ENCODE peak calls at places on chromosomes 6 and 20, in eight cellular contexts. One of them, this sample, is unnamed.

GRCh38 chr6:788058-788457 is 95.1 kb upstream of the EXOC2 start:
- DNase-seq in body of pancreas: no peak
- DNase-seq in gastrocnemius medialis: no peak
- DNase-seq in K562: no peak
- DNase-seq in heart left ventricle: no peak
- DNase-seq in lower leg skin: no peak
- DNase-seq in A549: no peak
- DNase-seq in adrenal gland: no peak
- DNase-seq in this sample: no peak

GRCh38 chr20:35394271-35394670 is 17.5 kb downstream of the UQCC1 start:
- DNase-seq in body of pancreas: no peak
- DNase-seq in gastrocnemius medialis: no peak
- DNase-seq in K562: no peak
- DNase-seq in heart left ventricle: no peak
- DNase-seq in lower leg skin: no peak
- DNase-seq in A549: no peak
- DNase-seq in adrenal gland: no peak
- DNase-seq in this sample: no peak

GRCh38 chr20:48064929-48065328 is 279.6 kb upstream of the SULF2 start:
- DNase-seq in body of pancreas: no peak
- DNase-seq in gastrocnemius medialis: no peak
- DNase-seq in K562: no peak
- DNase-seq in heart left ventricle: no peak
- DNase-seq in lower leg skin: no peak
- DNase-seq in A549: no peak
- DNase-seq in adrenal gland: no peak
- DNase-seq in this sample: no peak

GRCh38 chr6:37077459-37078296 is 72.2 kb downstream of the FGD2 start:
- DNase-seq in body of pancreas: peak
- DNase-seq in gastrocnemius medialis: peak
- DNase-seq in K562: no peak
- DNase-seq in heart left ventricle: peak
- DNase-seq in lower leg skin: peak
- DNase-seq in A549: no peak
- DNase-seq in adrenal gland: peak
- DNase-seq in this sample: no peak

GRCh38 chr6:37906121-37906520 is 86.6 kb downstream of the ZFAND3 start:
- DNase-seq in body of pancreas: no peak
- DNase-seq in gastrocnemius medialis: no peak
- DNase-seq in K562: no peak
- DNase-seq in heart left ventricle: no peak
- DNase-seq in lower leg skin: no peak
- DNase-seq in A549: no peak
- DNase-seq in adrenal gland: no peak
- DNase-seq in this sample: no peak

GRCh38 chr6:88609973-88610372 is 353.4 kb downstream of the RNGTT start:
- DNase-seq in body of pancreas: no peak
- DNase-seq in gastrocnemius medialis: no peak
- DNase-seq in K562: no peak
- DNase-seq in heart left ventricle: no peak
- DNase-seq in lower leg skin: no peak
- DNase-seq in A549: no peak
- DNase-seq in adrenal gland: no peak
- DNase-seq in this sample: no peak

GRCh38 chr6:44076366-44077200 is 50.7 kb downstream of the MRPL14 start:
- DNase-seq in body of pancreas: peak
- DNase-seq in gastrocnemius medialis: peak
- DNase-seq in K562: peak
- DNase-seq in heart left ventricle: peak
- DNase-seq in lower leg skin: no peak
- DNase-seq in A549: no peak
- DNase-seq in adrenal gland: no peak
- DNase-seq in this sample: no peak

GRCh38 chr20:35901678-35902544 is 52.4 kb downstream of the SCAND1 start:
- DNase-seq in body of pancreas: no peak
- DNase-seq in gastrocnemius medialis: no peak
- DNase-seq in K562: peak
- DNase-seq in heart left ventricle: no peak
- DNase-seq in lower leg skin: no peak
- DNase-seq in A549: peak
- DNase-seq in adrenal gland: peak
- DNase-seq in this sample: no peak

GRCh38 chr20:62198496-62198895 is 15.7 kb downstream of the MTG2 start:
- DNase-seq in body of pancreas: no peak
- DNase-seq in gastrocnemius medialis: no peak
- DNase-seq in K562: no peak
- DNase-seq in heart left ventricle: no peak
- DNase-seq in lower leg skin: no peak
- DNase-seq in A549: no peak
- DNase-seq in adrenal gland: no peak
- DNase-seq in this sample: no peak

GRCh38 chr6:111673086-111673485 is 67.4 kb upstream of the TRAF3IP2 start:
- DNase-seq in body of pancreas: no peak
- DNase-seq in gastrocnemius medialis: no peak
- DNase-seq in K562: no peak
- DNase-seq in heart left ventricle: no peak
- DNase-seq in lower leg skin: no peak
- DNase-seq in A549: no peak
- DNase-seq in adrenal gland: no peak
- DNase-seq in this sample: no peak

GRCh38 chr6:122749451-122750050 is 30.0 kb upstream of the FABP7 start:
- DNase-seq in body of pancreas: no peak
- DNase-seq in gastrocnemius medialis: no peak
- DNase-seq in K562: no peak
- DNase-seq in heart left ventricle: no peak
- DNase-seq in lower leg skin: no peak
- DNase-seq in A549: no peak
- DNase-seq in adrenal gland: no peak
- DNase-seq in this sample: no peak

GRCh38 chr20:20364016-20364746 is 3.7 kb upstream of the INSM1 start:
- DNase-seq in body of pancreas: no peak
- DNase-seq in gastrocnemius medialis: no peak
- DNase-seq in K562: no peak
- DNase-seq in heart left ventricle: no peak
- DNase-seq in lower leg skin: no peak
- DNase-seq in A549: no peak
- DNase-seq in adrenal gland: no peak
- DNase-seq in this sample: no peak

GRCh38 chr6:69980624-69981023 is 114.3 kb downstream of the COL19A1 start:
- DNase-seq in body of pancreas: no peak
- DNase-seq in gastrocnemius medialis: no peak
- DNase-seq in K562: no peak
- DNase-seq in heart left ventricle: no peak
- DNase-seq in lower leg skin: no peak
- DNase-seq in A549: no peak
- DNase-seq in adrenal gland: no peak
- DNase-seq in this sample: no peak

GRCh38 chr6:69988458-69989126 is 122.2 kb downstream of the COL19A1 start:
- DNase-seq in body of pancreas: no peak
- DNase-seq in gastrocnemius medialis: no peak
- DNase-seq in K562: no peak
- DNase-seq in heart left ventricle: no peak
- DNase-seq in lower leg skin: no peak
- DNase-seq in A549: no peak
- DNase-seq in adrenal gland: no peak
- DNase-seq in this sample: no peak

GRCh38 chr6:69987550-69987949 is 121.2 kb downstream of the COL19A1 start:
- DNase-seq in body of pancreas: no peak
- DNase-seq in gastrocnemius medialis: no peak
- DNase-seq in K562: no peak
- DNase-seq in heart left ventricle: no peak
- DNase-seq in lower leg skin: no peak
- DNase-seq in A549: no peak
- DNase-seq in adrenal gland: no peak
- DNase-seq in this sample: no peak

GRCh38 chr6:69984506-69984905 is 118.2 kb downstream of the COL19A1 start:
- DNase-seq in body of pancreas: no peak
- DNase-seq in gastrocnemius medialis: no peak
- DNase-seq in K562: no peak
- DNase-seq in heart left ventricle: no peak
- DNase-seq in lower leg skin: no peak
- DNase-seq in A549: no peak
- DNase-seq in adrenal gland: no peak
- DNase-seq in this sample: no peak

DNA sequence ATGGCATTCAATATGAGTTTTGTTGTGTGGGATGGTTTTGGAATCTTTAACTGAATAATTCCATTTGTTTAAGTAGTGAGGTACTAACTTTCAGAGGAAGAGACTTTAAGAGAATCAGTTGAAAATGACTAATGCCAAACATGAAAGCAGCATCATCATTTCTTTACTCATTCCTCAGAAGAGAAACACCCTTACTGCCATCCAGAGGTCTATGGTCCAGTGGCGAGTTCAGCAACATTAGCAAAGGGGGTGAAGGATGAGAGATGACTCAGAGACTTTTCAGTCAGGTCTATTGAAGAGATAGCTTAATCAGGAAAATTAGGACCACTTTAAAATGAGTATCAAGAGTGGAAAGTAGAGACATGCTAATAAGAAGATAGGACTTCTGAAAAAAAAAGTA is 118.8 kb downstream of the COL19A1 start:
- DNase-seq in body of pancreas: no peak
- DNase-seq in gastrocnemius medialis: no peak
- DNase-seq in K562: no peak
- DNase-seq in heart left ventricle: no peak
- DNase-seq in lower leg skin: no peak
- DNase-seq in A549: no peak
- DNase-seq in adrenal gland: no peak
- DNase-seq in this sample: no peak
- TF ChIP-seq CTCF in body of pancreas: no peak
- TF ChIP-seq CTCF in gastrocnemius medialis: no peak
- TF ChIP-seq CTCF in K562: no peak
- TF ChIP-seq CTCF in heart left ventricle: no peak
- TF ChIP-seq CTCF in lower leg skin: no peak
- TF ChIP-seq CTCF in A549: no peak
- TF ChIP-seq CTCF in adrenal gland: no peak
- TF ChIP-seq CTCF in this sample: no peak

GRCh38 chr6:30740993-30741784 is 1.3 kb downstream of the FLOT1 start:
- DNase-seq in body of pancreas: no peak
- DNase-seq in gastrocnemius medialis: no peak
- DNase-seq in K562: no peak
- DNase-seq in heart left ventricle: no peak
- DNase-seq in lower leg skin: no peak
- DNase-seq in A549: no peak
- DNase-seq in adrenal gland: peak
- DNase-seq in this sample: no peak

GRCh38 chr6:30741789-30742315 is 635 bp downstream of the FLOT1 start:
- DNase-seq in body of pancreas: no peak
- DNase-seq in gastrocnemius medialis: no peak
- DNase-seq in K562: no peak
- DNase-seq in heart left ventricle: peak
- DNase-seq in lower leg skin: no peak
- DNase-seq in A549: no peak
- DNase-seq in adrenal gland: no peak
- DNase-seq in this sample: no peak

GRCh38 chr6:30743099-30744053 is 889 bp upstream of the FLOT1 start:
- DNase-seq in body of pancreas: no peak
- DNase-seq in gastrocnemius medialis: no peak
- DNase-seq in K562: peak
- DNase-seq in heart left ventricle: no peak
- DNase-seq in lower leg skin: no peak
- DNase-seq in A549: no peak
- DNase-seq in adrenal gland: no peak
- DNase-seq in this sample: no peak

GRCh38 chr6:30742316-30743098 is at the start of gene FLOT1:
- DNase-seq in body of pancreas: peak
- DNase-seq in gastrocnemius medialis: peak
- DNase-seq in K562: peak
- DNase-seq in heart left ventricle: peak
- DNase-seq in lower leg skin: peak
- DNase-seq in A549: peak
- DNase-seq in adrenal gland: peak
- DNase-seq in this sample: peak

DNA sequence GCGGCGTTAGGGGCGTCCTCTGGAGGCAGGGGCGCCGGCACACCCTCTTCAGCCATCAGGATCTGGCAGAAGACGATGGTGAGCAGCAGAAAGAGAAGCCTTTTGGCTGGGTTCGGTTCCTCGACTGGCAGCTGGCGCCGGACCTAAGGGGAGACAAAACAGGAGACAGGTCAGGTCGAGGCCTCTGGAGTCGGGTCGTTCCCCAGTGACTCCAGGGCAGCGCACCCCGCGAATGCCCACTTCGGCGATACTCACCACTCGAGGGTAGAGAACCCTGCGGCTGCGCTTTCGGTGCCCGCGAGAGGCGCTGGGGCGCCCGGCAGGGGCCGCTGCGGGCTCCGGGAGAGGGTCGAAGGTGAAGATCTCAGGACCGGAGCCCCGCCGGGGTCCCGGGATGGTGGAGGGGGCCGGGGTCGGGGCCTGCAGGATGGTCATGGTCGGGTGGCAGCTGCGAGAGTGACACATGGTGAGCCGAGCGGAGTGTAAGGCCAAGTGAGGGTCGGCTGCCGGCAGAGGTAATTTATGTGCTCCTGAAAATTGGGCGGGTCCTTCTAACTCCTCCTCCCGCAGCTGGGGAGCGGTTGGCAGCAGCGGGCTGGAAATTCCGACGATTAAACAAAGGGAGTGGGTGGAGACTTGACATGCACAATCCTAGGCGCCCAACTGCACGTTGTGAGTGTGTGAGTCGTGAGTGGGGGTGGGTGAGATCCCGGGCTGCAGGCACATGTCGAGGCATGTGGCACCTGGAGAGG is at the start of gene IER3:
- DNase-seq in body of pancreas: peak
- DNase-seq in gastrocnemius medialis: peak
- DNase-seq in K562: peak
- DNase-seq in heart left ventricle: peak
- DNase-seq in lower leg skin: peak
- DNase-seq in A549: no peak
- DNase-seq in adrenal gland: peak
- DNase-seq in this sample: no peak
- TF ChIP-seq POLR2A in body of pancreas: peak
- TF ChIP-seq POLR2A in gastrocnemius medialis: peak
- TF ChIP-seq POLR2A in K562: peak
- TF ChIP-seq POLR2A in heart left ventricle: no peak
- TF ChIP-seq POLR2A in lower leg skin: no peak
- TF ChIP-seq POLR2A in A549: peak
- TF ChIP-seq POLR2A in adrenal gland: peak
- TF ChIP-seq POLR2A in this sample: peak

GRCh38 chr20:15759546-15760216 is 813.6 kb downstream of the KIF16B start:
- DNase-seq in body of pancreas: no peak
- DNase-seq in gastrocnemius medialis: no peak
- DNase-seq in K562: no peak
- DNase-seq in heart left ventricle: no peak
- DNase-seq in lower leg skin: peak
- DNase-seq in A549: no peak
- DNase-seq in adrenal gland: no peak
- DNase-seq in this sample: no peak
- TF ChIP-seq CTCF in body of pancreas: no peak
- TF ChIP-seq CTCF in gastrocnemius medialis: no peak
- TF ChIP-seq CTCF in K562: no peak
- TF ChIP-seq CTCF in heart left ventricle: no peak
- TF ChIP-seq CTCF in lower leg skin: no peak
- TF ChIP-seq CTCF in A549: no peak
- TF ChIP-seq CTCF in adrenal gland: no peak
- TF ChIP-seq CTCF in this sample: no peak

DNA sequence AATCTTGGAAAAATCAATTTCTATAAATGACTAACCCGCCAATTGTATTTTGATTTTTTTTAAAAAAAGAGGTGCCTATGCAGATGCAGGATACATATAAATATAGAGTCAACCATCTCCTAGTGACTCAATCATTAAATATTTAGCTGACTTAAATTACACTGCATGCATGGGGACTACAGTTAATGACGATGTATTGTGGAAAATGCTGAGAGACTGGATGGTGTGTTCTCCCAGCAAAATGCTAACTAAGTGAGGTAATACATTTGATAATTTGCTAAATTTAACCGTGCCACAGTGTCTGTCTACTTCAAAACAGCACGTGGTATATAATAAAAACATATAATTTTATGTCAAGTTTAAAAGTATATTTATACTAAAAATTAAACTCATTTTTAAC is 341.6 kb downstream of the PRKN start:
- DNase-seq in body of pancreas: no peak
- DNase-seq in gastrocnemius medialis: no peak
- DNase-seq in K562: no peak
- DNase-seq in heart left ventricle: no peak
- DNase-seq in lower leg skin: no peak
- DNase-seq in A549: no peak
- DNase-seq in adrenal gland: no peak
- DNase-seq in this sample: no peak
- TF ChIP-seq POLR2A in body of pancreas: no peak
- TF ChIP-seq POLR2A in gastrocnemius medialis: no peak
- TF ChIP-seq POLR2A in K562: no peak
- TF ChIP-seq POLR2A in heart left ventricle: no peak
- TF ChIP-seq POLR2A in lower leg skin: no peak
- TF ChIP-seq POLR2A in A549: no peak
- TF ChIP-seq POLR2A in adrenal gland: no peak
- TF ChIP-seq POLR2A in this sample: no peak